ENCODE peak calls at places on chromosome 2, in ten cellular contexts. H is cardiac fibroblast; Q is right atrium auricular region; U is sigmoid colon; D is neural crest cell; G is dermis blood vessel endothelial cell; C is HCT116; R is SW 1271; B is CD8-positive, alpha-beta memory T cell; T is retina. E is an unnamed sample.
A peak's percentile ranks its signal among the peaks of the same experiment; 100 is the strongest.

GRCh38 chr2:191678437-191679110 is 638 bp downstream of the NABP1 start:
- DNase-seq in D (peak; percentile 23), Q (no peak), T (no peak), C (no peak), G (peak; percentile 60), U (peak; percentile 78), B (peak; percentile 44), R (peak; percentile 35), H (peak; percentile 36), E (no peak)

GRCh38 chr2:209933499-209934458 is 68.7 kb upstream of the RPE start:
- DNase-seq in G (peak; percentile 28), R (no peak), U (no peak), H (peak; percentile 87), B (no peak), C (no peak), Q (no peak), D (no peak), T (peak; percentile 16), E (peak; percentile 2)

GRCh38 chr2:38723173-38723572 is 28.0 kb downstream of the SRSF7 start:
- DNase-seq in U (no peak), T (no peak), C (no peak), D (no peak), G (no peak), Q (peak; percentile 43), H (no peak), B (no peak), R (no peak), E (no peak)

GRCh38 chr2:82182270-82182669 is 1877.7 kb upstream of the LRRTM1 start:
- DNase-seq in C (no peak), D (no peak), G (no peak), R (no peak), T (no peak), U (no peak), B (no peak), H (no peak), Q (no peak), E (no peak)

GRCh38 chr2:100882645-100883613 is 63.0 kb downstream of the NPAS2 start:
- DNase-seq in C (peak; percentile 51), H (no peak), D (no peak), T (no peak), G (no peak), Q (no peak), U (no peak), B (no peak), R (no peak), E (no peak)

GRCh38 chr2:191180712-191181111 is 29.9 kb upstream of the STAT4 start:
- DNase-seq in G (peak; percentile 27), T (no peak), D (no peak), C (no peak), Q (no peak), R (no peak), H (peak; percentile 72), U (no peak), B (no peak), E (no peak)

GRCh38 chr2:11938196-11938595 is 191.8 kb downstream of the LPIN1 start:
- DNase-seq in Q (peak; percentile 88), B (no peak), R (no peak), U (peak; percentile 90), H (peak; percentile 95), D (no peak), C (no peak), T (no peak), G (no peak), E (no peak)

GRCh38 chr2:188810591-188810990 is 163.6 kb upstream of the COL3A1 start:
- DNase-seq in R (no peak), U (no peak), Q (no peak), D (no peak), G (no peak), T (no peak), B (no peak), H (peak; percentile 76), C (no peak), E (no peak)